ENCODE peak calls at places on chromosomes 5 and 9, in nine cellular contexts. One of them, this sample, is unnamed.

GRCh38 chr9:137044042-137044441 is 1.9 kb downstream of the NPDC1 start:
- DNase-seq in HCT116: no peak
- DNase-seq in lower leg skin: no peak
- DNase-seq in BE2C: no peak
- DNase-seq in sigmoid colon: no peak
- DNase-seq in lung: no peak
- DNase-seq in right lobe of liver: no peak
- DNase-seq in spleen: no peak
- DNase-seq in Karpas-422: no peak
- DNase-seq in this sample: no peak

GRCh38 chr5:101942321-101942882 is 353.7 kb downstream of the SLCO4C1 start:
- DNase-seq in right lobe of liver: no peak
- DNase-seq in spleen: no peak
- DNase-seq in Karpas-422: peak; percentile 75
- DNase-seq in sigmoid colon: no peak
- DNase-seq in HCT116: peak; percentile 27
- DNase-seq in lower leg skin: no peak
- DNase-seq in lung: peak; percentile 37
- DNase-seq in BE2C: peak; percentile 50
- DNase-seq in this sample: no peak

GRCh38 chr5:119896851-119897536 is 267.6 kb downstream of the FAM170A start:
- DNase-seq in right lobe of liver: no peak
- DNase-seq in HCT116: no peak
- DNase-seq in sigmoid colon: no peak
- DNase-seq in lower leg skin: no peak
- DNase-seq in lung: no peak
- DNase-seq in Karpas-422: no peak
- DNase-seq in BE2C: no peak
- DNase-seq in spleen: no peak
- DNase-seq in this sample: no peak

GRCh38 chr5:218457-219289 is 553 bp downstream of the SDHA start:
- DNase-seq in HCT116: no peak
- DNase-seq in lung: peak; percentile 32
- DNase-seq in spleen: peak; percentile 91
- DNase-seq in right lobe of liver: peak; percentile 60
- DNase-seq in sigmoid colon: no peak
- DNase-seq in lower leg skin: no peak
- DNase-seq in BE2C: peak; percentile 40
- DNase-seq in Karpas-422: peak; percentile 73
- DNase-seq in this sample: peak; percentile 56

GRCh38 chr5:120958877-120959485 is 494.9 kb downstream of the PRR16 start:
- DNase-seq in BE2C: no peak
- DNase-seq in spleen: no peak
- DNase-seq in right lobe of liver: peak; percentile 21
- DNase-seq in sigmoid colon: no peak
- DNase-seq in lung: no peak
- DNase-seq in HCT116: no peak
- DNase-seq in Karpas-422: no peak
- DNase-seq in lower leg skin: no peak
- DNase-seq in this sample: no peak

GRCh38 chr9:19239955-19240354 is 9.5 kb downstream of the DENND4C start:
- DNase-seq in sigmoid colon: no peak
- DNase-seq in lower leg skin: no peak
- DNase-seq in lung: no peak
- DNase-seq in HCT116: no peak
- DNase-seq in Karpas-422: no peak
- DNase-seq in right lobe of liver: no peak
- DNase-seq in BE2C: no peak
- DNase-seq in spleen: no peak
- DNase-seq in this sample: no peak

GRCh38 chr5:61468483-61468865 is 136.4 kb downstream of the ZSWIM6 start:
- DNase-seq in HCT116: peak; percentile 3
- DNase-seq in lower leg skin: no peak
- DNase-seq in right lobe of liver: no peak
- DNase-seq in lung: no peak
- DNase-seq in spleen: no peak
- DNase-seq in BE2C: no peak
- DNase-seq in Karpas-422: no peak
- DNase-seq in sigmoid colon: no peak
- DNase-seq in this sample: no peak

GRCh38 chr5:140038373-140038957 is 4.6 kb downstream of the NRG2 start:
- DNase-seq in sigmoid colon: no peak
- DNase-seq in spleen: no peak
- DNase-seq in lower leg skin: no peak
- DNase-seq in right lobe of liver: no peak
- DNase-seq in lung: no peak
- DNase-seq in Karpas-422: no peak
- DNase-seq in BE2C: peak; percentile 31
- DNase-seq in HCT116: no peak
- DNase-seq in this sample: no peak

GRCh38 chr5:60023255-60023654 is 129.7 kb upstream of the PDE4D start:
- DNase-seq in BE2C: no peak
- DNase-seq in lung: no peak
- DNase-seq in HCT116: no peak
- DNase-seq in right lobe of liver: no peak
- DNase-seq in Karpas-422: no peak
- DNase-seq in spleen: no peak
- DNase-seq in lower leg skin: no peak
- DNase-seq in sigmoid colon: no peak
- DNase-seq in this sample: no peak

GRCh38 chr5:77937015-77937908 is 161.1 kb upstream of the TBCA start:
- DNase-seq in lung: no peak
- DNase-seq in HCT116: no peak
- DNase-seq in spleen: no peak
- DNase-seq in lower leg skin: no peak
- DNase-seq in sigmoid colon: no peak
- DNase-seq in right lobe of liver: no peak
- DNase-seq in Karpas-422: no peak
- DNase-seq in BE2C: no peak
- DNase-seq in this sample: no peak

GRCh38 chr5:170611446-170612088 is 107.7 kb downstream of the KCNIP1 start:
- DNase-seq in lower leg skin: no peak
- DNase-seq in BE2C: no peak
- DNase-seq in HCT116: no peak
- DNase-seq in sigmoid colon: no peak
- DNase-seq in spleen: peak; percentile 35
- DNase-seq in right lobe of liver: no peak
- DNase-seq in Karpas-422: peak; percentile 50
- DNase-seq in lung: no peak
- DNase-seq in this sample: no peak

GRCh38 chr9:124869986-124870560 is 8.1 kb downstream of the ARPC5L start:
- DNase-seq in BE2C: no peak
- DNase-seq in lung: peak; percentile 51
- DNase-seq in spleen: peak; percentile 92
- DNase-seq in right lobe of liver: peak; percentile 65
- DNase-seq in lower leg skin: no peak
- DNase-seq in HCT116: no peak
- DNase-seq in sigmoid colon: no peak
- DNase-seq in Karpas-422: peak; percentile 90
- DNase-seq in this sample: peak; percentile 60

GRCh38 chr9:34084562-34084961 is 35.9 kb upstream of the UBAP2 start:
- DNase-seq in HCT116: no peak
- DNase-seq in Karpas-422: no peak
- DNase-seq in sigmoid colon: peak; percentile 85
- DNase-seq in lung: no peak
- DNase-seq in lower leg skin: no peak
- DNase-seq in spleen: no peak
- DNase-seq in BE2C: no peak
- DNase-seq in right lobe of liver: no peak
- DNase-seq in this sample: no peak

GRCh38 chr9:131096490-131097258 is at the start of gene AIF1L:
- DNase-seq in BE2C: peak; percentile 44
- DNase-seq in lung: no peak
- DNase-seq in right lobe of liver: no peak
- DNase-seq in HCT116: peak; percentile 29
- DNase-seq in lower leg skin: no peak
- DNase-seq in Karpas-422: no peak
- DNase-seq in spleen: no peak
- DNase-seq in sigmoid colon: no peak
- DNase-seq in this sample: peak; percentile 46
- H3K4me3 ChIP-seq in BE2C: peak within 1 kb of the TSS; percentile 8
- H3K4me3 ChIP-seq in lung: peak within 1 kb of the TSS; percentile 28
- H3K4me3 ChIP-seq in right lobe of liver: peak within 1 kb of the TSS; percentile 42
- H3K4me3 ChIP-seq in HCT116: peak within 1 kb of the TSS; percentile 71
- H3K4me3 ChIP-seq in lower leg skin: peak within 1 kb of the TSS; percentile 45
- H3K4me3 ChIP-seq in Karpas-422: no peak within 1 kb of the TSS
- H3K4me3 ChIP-seq in spleen: peak within 1 kb of the TSS; percentile 77
- H3K4me3 ChIP-seq in sigmoid colon: no peak within 1 kb of the TSS
- H3K4me3 ChIP-seq in this sample: peak within 1 kb of the TSS; percentile 53

DNA sequence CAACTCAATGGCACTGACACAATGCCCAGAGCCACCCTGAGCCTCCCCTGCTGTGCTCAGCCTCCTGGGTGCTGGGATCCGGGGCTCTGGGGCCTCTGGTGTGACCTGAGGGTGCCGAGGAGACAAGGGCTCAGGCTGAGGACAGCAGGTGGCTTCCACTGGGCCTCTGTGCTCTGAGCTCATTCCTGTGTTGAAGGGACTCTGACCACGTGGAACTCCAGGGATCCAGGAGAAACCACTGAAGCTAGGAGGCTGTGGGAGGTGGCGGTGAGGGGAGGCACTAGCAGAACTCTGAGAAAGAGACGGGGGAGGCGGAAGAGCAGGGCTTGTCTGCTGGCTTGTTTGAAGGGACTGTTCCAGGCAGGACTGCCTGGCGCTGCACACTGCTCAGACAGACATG is 318.7 kb upstream of the IRX1 start:
- DNase-seq in right lobe of liver: no peak
- DNase-seq in sigmoid colon: no peak
- DNase-seq in lung: no peak
- DNase-seq in BE2C: no peak
- DNase-seq in lower leg skin: peak; percentile 52
- DNase-seq in Karpas-422: no peak
- DNase-seq in HCT116: no peak
- DNase-seq in spleen: no peak
- DNase-seq in this sample: no peak
- H3K4me3 ChIP-seq in right lobe of liver: no peak overlapping the region
- H3K4me3 ChIP-seq in sigmoid colon: no peak overlapping the region
- H3K4me3 ChIP-seq in lung: no peak overlapping the region
- H3K4me3 ChIP-seq in BE2C: no peak overlapping the region
- H3K4me3 ChIP-seq in lower leg skin: no peak overlapping the region
- H3K4me3 ChIP-seq in Karpas-422: no peak overlapping the region
- H3K4me3 ChIP-seq in HCT116: no peak overlapping the region
- H3K4me3 ChIP-seq in spleen: no peak overlapping the region
- H3K4me3 ChIP-seq in this sample: no peak overlapping the region

DNA sequence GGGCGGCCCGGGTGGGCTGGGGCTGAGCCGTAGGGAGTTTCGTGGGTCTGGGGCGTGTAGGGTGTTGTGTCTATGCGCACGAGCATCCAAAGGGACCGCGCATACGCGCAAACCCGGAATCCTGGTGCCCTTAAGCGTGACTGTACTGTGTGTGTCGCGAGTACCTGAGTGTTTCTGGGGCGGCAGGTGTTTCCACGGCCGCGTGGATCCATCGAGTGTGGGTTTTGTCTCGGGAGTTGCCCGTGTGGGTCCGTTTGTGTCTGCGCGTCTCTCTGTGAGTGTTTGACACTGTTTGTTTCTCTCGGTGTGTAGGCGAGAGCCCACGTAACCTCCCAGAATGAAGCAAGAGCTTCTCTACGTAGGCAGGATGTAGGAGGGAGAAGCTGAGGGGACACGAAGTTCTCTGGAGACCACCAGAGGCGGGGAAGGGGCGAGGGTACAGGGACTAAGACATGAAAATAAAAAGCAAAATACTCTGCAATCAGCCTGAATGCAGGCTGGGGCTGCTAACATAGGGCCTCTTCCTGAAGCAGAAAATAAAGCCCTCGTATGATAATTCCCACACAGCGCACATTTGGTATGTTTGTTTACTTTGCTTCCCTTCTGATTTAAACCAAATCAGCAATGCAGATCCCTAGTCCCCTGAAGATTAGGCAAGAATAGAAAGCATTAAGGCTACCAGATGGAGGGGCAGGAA is 583 bp upstream of the BRINP1 start:
- DNase-seq in sigmoid colon: no peak
- DNase-seq in spleen: no peak
- DNase-seq in Karpas-422: no peak
- DNase-seq in BE2C: no peak
- DNase-seq in right lobe of liver: no peak
- DNase-seq in HCT116: no peak
- DNase-seq in lung: no peak
- DNase-seq in lower leg skin: no peak
- DNase-seq in this sample: no peak
- H3K4me3 ChIP-seq in sigmoid colon: no peak overlapping the region
- H3K4me3 ChIP-seq in spleen: peak overlapping the region; percentile 60
- H3K4me3 ChIP-seq in Karpas-422: no peak overlapping the region
- H3K4me3 ChIP-seq in BE2C: peak overlapping the region; percentile 56
- H3K4me3 ChIP-seq in right lobe of liver: peak overlapping the region; percentile 42
- H3K4me3 ChIP-seq in HCT116: no peak overlapping the region
- H3K4me3 ChIP-seq in lung: no peak overlapping the region
- H3K4me3 ChIP-seq in lower leg skin: no peak overlapping the region
- H3K4me3 ChIP-seq in this sample: peak overlapping the region; percentile 23

GRCh38 chr9:23822331-23823169 is 3.5 kb downstream of the ELAVL2 start:
- DNase-seq in BE2C: no peak
- DNase-seq in sigmoid colon: no peak
- DNase-seq in Karpas-422: no peak
- DNase-seq in lower leg skin: no peak
- DNase-seq in spleen: no peak
- DNase-seq in lung: no peak
- DNase-seq in HCT116: no peak
- DNase-seq in right lobe of liver: no peak
- DNase-seq in this sample: no peak

GRCh38 chr9:23825700-23826099 is 340 bp downstream of the ELAVL2 start:
- DNase-seq in right lobe of liver: no peak
- DNase-seq in lower leg skin: no peak
- DNase-seq in BE2C: no peak
- DNase-seq in HCT116: no peak
- DNase-seq in spleen: no peak
- DNase-seq in sigmoid colon: no peak
- DNase-seq in Karpas-422: no peak
- DNase-seq in lung: no peak
- DNase-seq in this sample: no peak

GRCh38 chr9:23826120-23826629 is at the start of gene ELAVL2:
- DNase-seq in sigmoid colon: peak; percentile 85
- DNase-seq in HCT116: no peak
- DNase-seq in Karpas-422: no peak
- DNase-seq in spleen: peak; percentile 83
- DNase-seq in BE2C: peak; percentile 98
- DNase-seq in lung: peak; percentile 82
- DNase-seq in right lobe of liver: peak; percentile 65
- DNase-seq in lower leg skin: peak; percentile 95
- DNase-seq in this sample: peak; percentile 65

GRCh38 chr9:23824241-23825142 is 1.5 kb downstream of the ELAVL2 start:
- DNase-seq in HCT116: no peak
- DNase-seq in sigmoid colon: no peak
- DNase-seq in spleen: no peak
- DNase-seq in right lobe of liver: peak; percentile 19
- DNase-seq in Karpas-422: no peak
- DNase-seq in lung: no peak
- DNase-seq in lower leg skin: no peak
- DNase-seq in BE2C: no peak
- DNase-seq in this sample: no peak

DNA sequence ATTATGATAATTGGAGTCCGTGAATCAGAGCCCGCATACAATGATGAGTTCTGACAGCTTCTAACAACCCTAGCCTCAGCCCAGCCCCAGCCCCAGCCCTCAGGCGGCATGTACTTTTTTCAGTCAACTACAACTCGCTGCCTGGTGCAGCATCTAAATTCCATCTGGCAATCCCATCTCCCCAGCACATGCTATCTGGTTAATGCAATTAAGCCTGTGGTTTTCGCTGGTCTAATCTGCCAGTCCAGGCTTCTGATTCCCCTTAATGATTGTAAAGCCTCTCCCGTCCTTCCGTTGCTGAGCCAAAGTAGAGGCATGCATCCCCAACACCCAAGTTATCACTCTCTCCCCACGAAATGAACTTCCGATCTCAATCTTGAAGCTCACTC is 903 bp downstream of the ELAVL2 start:
- DNase-seq in lower leg skin: no peak
- DNase-seq in spleen: no peak
- DNase-seq in right lobe of liver: no peak
- DNase-seq in Karpas-422: no peak
- DNase-seq in HCT116: no peak
- DNase-seq in BE2C: peak; percentile 53
- DNase-seq in sigmoid colon: no peak
- DNase-seq in lung: no peak
- DNase-seq in this sample: no peak
- H3K4me3 ChIP-seq in lower leg skin: no peak overlapping the region
- H3K4me3 ChIP-seq in spleen: peak overlapping the region; percentile 57
- H3K4me3 ChIP-seq in right lobe of liver: no peak overlapping the region
- H3K4me3 ChIP-seq in Karpas-422: no peak overlapping the region
- H3K4me3 ChIP-seq in HCT116: no peak overlapping the region
- H3K4me3 ChIP-seq in BE2C: peak overlapping the region; percentile 82
- H3K4me3 ChIP-seq in sigmoid colon: no peak overlapping the region
- H3K4me3 ChIP-seq in lung: no peak overlapping the region
- H3K4me3 ChIP-seq in this sample: peak overlapping the region; percentile 35